ENCODE peak calls at places on chromosomes 7 and 10, in seven cellular contexts. Z is OCI-LY7; H is substantia nigra; A is SW 1271; B is stimulated activated CD8-positive, alpha-beta memory T cell treated with anti-CD3 and anti-CD28 coated beads, Interleukin-4, amount 100 ng/mL, for 1 hour; S is glutamatergic neuron; M is anterior cingulate cortex. U is an unnamed sample.

GRCh38 chr7:37786741-37787569 is 61.4 kb upstream of the NME8 start:
- DNase-seq in Z (peak; percentile 13), H (no peak), A (no peak), B (no peak), S (no peak), M (no peak), U (no peak)

GRCh38 chr7:99709260-99709659 is 25.7 kb downstream of the CYP3A7 start:
- DNase-seq in Z (no peak), H (no peak), A (no peak), B (no peak), S (no peak), M (no peak), U (no peak)

GRCh38 chr7:135714534-135715009 is 13.4 kb downstream of the SLC13A4 start:
- DNase-seq in Z (no peak), H (no peak), A (no peak), B (no peak), S (peak; percentile 41), M (no peak), U (no peak)

GRCh38 chr7:44590910-44591309 is 8.9 kb upstream of the TMED4 start:
- DNase-seq in Z (no peak), H (no peak), A (no peak), B (no peak), S (no peak), M (no peak), U (no peak)

GRCh38 chr10:103564799-103565365 is 71.4 kb downstream of the NEURL1 start:
- DNase-seq in Z (peak; percentile 54), H (no peak), A (no peak), B (no peak), S (peak; percentile 70), M (no peak), U (no peak)

GRCh38 chr7:101630591-101630990 is 1.5 kb upstream of the MYL10 start:
- DNase-seq in Z (no peak), H (no peak), A (no peak), B (no peak), S (no peak), M (no peak), U (no peak)

GRCh38 chr7:149872419-149873073 is 1.2 kb upstream of the ATP6V0E2 start:
- DNase-seq in Z (peak; percentile 50), H (peak; percentile 60), A (peak; percentile 52), B (no peak), S (peak; percentile 65), M (peak; percentile 78), U (peak; percentile 64)

GRCh38 chr7:122430710-122431109 is 126.2 kb upstream of the FEZF1 start:
- DNase-seq in Z (no peak), H (no peak), A (no peak), B (no peak), S (no peak), M (no peak), U (no peak)

GRCh38 chr10:97685395-97685958 is 1.6 kb downstream of the AVPI1 start:
- DNase-seq in Z (no peak), H (no peak), A (no peak), B (no peak), S (no peak), M (no peak), U (no peak)

GRCh38 chr10:23965880-23966279 is 243.1 kb upstream of the KIAA1217 start:
- DNase-seq in Z (no peak), H (no peak), A (no peak), B (no peak), S (no peak), M (no peak), U (no peak)

U was measured in lung.